ENCODE peak calls at places on chromosomes 3 and 15, in four cellular contexts. X, H, Z and A are unnamed samples.

GRCh38 chr3:159923961-159924360 is 64.7 kb upstream of the IL12A start:
- DNase-seq in H (no peak), Z (peak), X (no peak), A (no peak)

GRCh38 chr15:74451861-74452835 is 8.8 kb downstream of the UBL7 start:
- DNase-seq in X (peak), H (peak), Z (no peak), A (no peak)

GRCh38 chr3:186413615-186414415 is 51.8 kb upstream of the DGKG start:
- DNase-seq in X (peak), H (no peak), Z (peak), A (no peak)

GRCh38 chr15:72859023-72859756 is 75.6 kb upstream of the ADPGK start:
- DNase-seq in X (no peak), H (no peak), Z (no peak), A (no peak)

GRCh38 chr3:49668414-49668797 is 5.7 kb upstream of the APEH start:
- DNase-seq in H (no peak), Z (no peak), X (no peak), A (no peak)

GRCh38 chr3:72017935-72018334 is 233.0 kb upstream of the PROK2 start:
- DNase-seq in Z (no peak), H (peak), X (no peak), A (no peak)

GRCh38 chr15:77983708-77984445 is 93.6 kb downstream of the TBC1D2B start:
- DNase-seq in X (no peak), H (no peak), Z (no peak), A (no peak)

GRCh38 chr3:38147434-38147833 is 9.0 kb downstream of the MYD88 start:
- DNase-seq in H (no peak), Z (no peak), X (no peak), A (no peak)

GRCh38 chr3:13149331-13150203 is 76.3 kb upstream of the IQSEC1 start:
- DNase-seq in Z (no peak), H (no peak), X (no peak), A (no peak)

DNA sequence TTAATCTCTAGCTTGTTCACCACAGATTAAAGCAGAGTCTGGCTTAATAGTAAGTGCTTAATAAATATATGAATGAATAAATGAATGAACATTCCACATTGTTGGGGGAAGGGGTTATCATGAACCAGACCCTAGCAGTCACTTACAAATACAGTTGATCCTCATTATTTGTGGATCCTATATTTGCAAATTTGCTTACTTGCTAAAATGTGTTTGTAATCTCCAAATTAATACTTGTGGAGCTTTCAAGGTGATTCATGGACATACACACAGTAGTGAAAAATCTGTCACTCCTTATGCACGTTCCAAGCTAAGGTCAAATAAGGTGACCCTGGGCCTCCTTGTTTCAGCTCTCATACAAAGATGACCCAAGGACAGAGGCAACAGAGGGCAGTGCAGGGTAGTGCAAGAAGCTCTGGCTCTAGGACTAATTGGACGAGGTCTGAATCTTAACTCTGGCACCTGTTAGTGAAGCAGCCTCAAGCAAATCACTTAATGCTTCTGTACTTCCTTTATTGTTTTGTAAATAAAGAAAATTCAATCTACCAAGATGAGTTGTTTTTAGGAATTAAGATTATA is 112.8 kb upstream of the C2CD4B start:
- DNase-seq in X (no peak), H (no peak), Z (no peak), A (no peak)
- TF ChIP-seq CTCF in X (no peak), H (peak), Z (no peak), A (no peak)

GRCh38 chr3:174125267-174125844 is 727.8 kb downstream of the NLGN1 start:
- DNase-seq in Z (peak), H (peak), X (no peak), A (peak)
- TF ChIP-seq CTCF in Z (peak), H (no peak), X (no peak), A (peak)

GRCh38 chr15:31267161-31268107 is 59.2 kb upstream of the KLF13 start:
- DNase-seq in Z (no peak), X (no peak), H (no peak), A (no peak)
- TF ChIP-seq CTCF in Z (no peak), X (no peak), H (no peak), A (no peak)

GRCh38 chr3:40317061-40317676 is 7.7 kb downstream of the EIF1B start:
- DNase-seq in X (no peak), Z (peak), H (peak), A (peak)
- TF ChIP-seq CTCF in X (peak), Z (peak), H (peak), A (peak)

GRCh38 chr15:94417464-94418293 is 186.3 kb downstream of the MCTP2 start:
- DNase-seq in H (no peak), X (no peak), Z (no peak), A (no peak)

GRCh38 chr15:94411279-94411678 is 179.9 kb downstream of the MCTP2 start:
- DNase-seq in X (no peak), Z (no peak), H (no peak), A (no peak)

GRCh38 chr15:94416829-94417228 is 185.5 kb downstream of the MCTP2 start:
- DNase-seq in X (no peak), H (no peak), Z (no peak), A (no peak)

GRCh38 chr15:94414921-94415320 is 183.6 kb downstream of the MCTP2 start:
- DNase-seq in H (no peak), X (no peak), Z (no peak), A (no peak)

GRCh38 chr15:94412979-94413741 is 181.8 kb downstream of the MCTP2 start:
- DNase-seq in Z (peak), H (no peak), X (no peak), A (no peak)
- TF ChIP-seq CTCF in Z (no peak), H (no peak), X (peak), A (peak)

DNA sequence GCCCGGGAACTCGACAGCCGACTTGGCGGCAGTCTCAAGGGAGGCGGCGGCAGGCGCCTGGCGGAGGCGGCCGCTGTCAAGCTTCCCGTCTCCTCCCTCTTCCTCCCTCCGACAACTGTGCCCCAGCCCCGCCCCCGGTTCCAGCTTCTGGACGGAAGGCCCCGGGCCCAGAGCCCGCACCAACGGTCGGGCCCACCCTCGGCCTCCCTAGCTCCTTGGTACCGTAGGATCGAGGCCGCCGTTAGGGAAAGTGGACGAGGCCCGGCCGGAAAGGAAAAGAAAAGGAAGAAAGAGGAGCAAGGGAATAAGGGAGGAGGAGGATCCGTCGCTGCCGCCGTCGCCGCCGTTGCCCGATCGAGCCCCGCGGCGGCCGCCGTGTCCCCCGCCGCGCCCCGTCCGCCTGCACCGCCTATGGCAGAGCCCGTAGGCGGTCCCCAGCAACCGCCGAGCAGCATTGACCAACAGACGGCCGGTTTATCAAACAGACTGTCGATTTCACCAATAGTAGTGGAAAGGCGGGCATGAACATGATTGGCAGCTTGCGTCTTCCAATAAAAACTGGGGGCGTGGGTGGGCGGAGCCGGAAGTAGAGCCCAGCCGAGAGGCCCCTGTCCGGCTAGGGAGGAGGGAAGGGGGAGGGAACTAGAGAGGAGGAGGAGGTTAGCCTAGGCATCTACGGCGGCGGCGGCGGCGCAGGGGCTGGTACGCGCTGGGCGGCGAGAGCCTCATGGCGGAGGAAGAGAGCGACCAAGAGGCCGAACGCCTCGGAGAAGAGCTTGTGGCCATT is at the start of the genes CGGBP1 and ZNF654:
- DNase-seq in Z (peak), X (peak), H (peak), A (peak)
- TF ChIP-seq CTCF in Z (no peak), X (no peak), H (no peak), A (no peak)

GRCh38 chr3:123655400-123655799 is 70.5 kb upstream of the HACD2 start:
- DNase-seq in Z (no peak), H (no peak), X (no peak), A (no peak)

GRCh38 chr3:123650101-123650500 is 65.2 kb upstream of the HACD2 start:
- DNase-seq in H (no peak), X (no peak), Z (no peak), A (no peak)

GRCh38 chr3:123651449-123652345 is 66.8 kb upstream of the HACD2 start:
- DNase-seq in H (no peak), X (no peak), Z (no peak), A (no peak)

GRCh38 chr3:123648696-123649405 is 64.0 kb upstream of the HACD2 start:
- DNase-seq in H (no peak), X (no peak), Z (no peak), A (no peak)

GRCh38 chr3:123652346-123652984 is 67.6 kb upstream of the HACD2 start:
- DNase-seq in H (peak), Z (peak), X (peak), A (peak)
- TF ChIP-seq CTCF in H (peak), Z (peak), X (peak), A (peak)